ENCODE peak calls at places on chromosomes 11 and 22, in four cellular contexts. S is WERI-Rb-1, R is cardiac fibroblast, Y is adrenal gland. U is an unnamed sample.
A peak's percentile ranks its signal among the peaks of the same experiment; 100 is the strongest.

GRCh38 chr11:34840736-34841386 is 75.3 kb downstream of the APIP start:
- DNase-seq in S (peak; percentile 37), R (peak; percentile 52), Y (no peak), U (no peak)

GRCh38 chr22:50315289-50316113 is 8.1 kb upstream of the PLXNB2 start:
- DNase-seq in S (no peak), R (no peak), Y (no peak), U (no peak)

GRCh38 chr11:19093976-19094375 is 23.0 kb upstream of the ZDHHC13 start:
- DNase-seq in S (no peak), R (no peak), Y (no peak), U (no peak)

GRCh38 chr11:11847082-11847481 is 5.3 kb downstream of the USP47 start:
- DNase-seq in S (no peak), R (no peak), Y (no peak), U (no peak)

GRCh38 chr22:25475554-25476022 is 88.9 kb upstream of the GRK3 start:
- DNase-seq in S (no peak), R (peak; percentile 27), Y (no peak), U (no peak)

GRCh38 chr11:35035894-35036408 is 103.0 kb upstream of the CD44 start:
- DNase-seq in S (no peak), R (peak; percentile 99), Y (no peak), U (no peak)

GRCh38 chr11:63839508-63840355 is 822 bp downstream of the MARK2 start:
- DNase-seq in S (peak; percentile 25), R (peak; percentile 17), Y (peak; percentile 44), U (no peak)

GRCh38 chr11:61187505-61188130 is 15.7 kb upstream of the PGA3 start:
- DNase-seq in S (peak; percentile 82), R (peak; percentile 85), Y (peak; percentile 68), U (peak; percentile 41)

GRCh38 chr11:3849297-3849874 is 6.1 kb upstream of the STIM1 start:
- DNase-seq in S (no peak), R (peak; percentile 66), Y (no peak), U (no peak)

GRCh38 chr22:39183991-39184585 is 31.6 kb upstream of the CBX7 start:
- DNase-seq in S (no peak), R (peak; percentile 82), Y (no peak), U (no peak)

GRCh38 chr22:37427128-37427710 is at the start of gene ELFN2:
- DNase-seq in S (no peak), R (no peak), Y (no peak), U (no peak)

GRCh38 chr11:362642-363442 is 6.5 kb upstream of the B4GALNT4 start:
- DNase-seq in S (peak; percentile 44), R (no peak), Y (no peak), U (no peak)

GRCh38 chr11:100712618-100713017 is 25.5 kb downstream of the ARHGAP42 start:
- DNase-seq in S (no peak), R (no peak), Y (no peak), U (no peak)

GRCh38 chr11:36156486-36157150 is 132.6 kb downstream of the COMMD9 start:
- DNase-seq in S (no peak), R (peak; percentile 84), Y (no peak), U (no peak)

GRCh38 chr11:117179048-117179999 is 781 bp downstream of the SIDT2 start:
- DNase-seq in S (no peak), R (peak; percentile 71), Y (peak; percentile 62), U (no peak)

GRCh38 chr11:862028-862703 is 19.5 kb downstream of the TSPAN4 start:
- DNase-seq in S (peak; percentile 93), R (no peak), Y (no peak), U (no peak)

GRCh38 chr11:534592-535518 is 521 bp downstream of the HRAS start:
- DNase-seq in S (peak; percentile 16), R (peak; percentile 32), Y (peak; percentile 44), U (peak; percentile 25)

GRCh38 chr11:2837096-2837601 is 48.4 kb downstream of the CDKN1C start:
- DNase-seq in S (peak; percentile 97), R (peak; percentile 37), Y (no peak), U (peak; percentile 15)

GRCh38 chr11:118108513-118108912 is 21.8 kb upstream of the SMIM35 start:
- DNase-seq in S (no peak), R (no peak), Y (no peak), U (no peak)

GRCh38 chr11:104338186-104338585 is 174.2 kb upstream of the PDGFD start:
- DNase-seq in S (no peak), R (peak; percentile 21), Y (no peak), U (no peak)

GRCh38 chr11:134572741-134573675 is 161.0 kb upstream of the B3GAT1 start:
- DNase-seq in S (no peak), R (no peak), Y (no peak), U (no peak)

GRCh38 chr11:128717581-128717980 is 23.7 kb downstream of the FLI1 start:
- DNase-seq in S (no peak), R (no peak), Y (no peak), U (no peak)

GRCh38 chr11:33977676-33978075 is 73.9 kb upstream of the CAPRIN1 start:
- DNase-seq in S (no peak), R (no peak), Y (no peak), U (no peak)

GRCh38 chr11:73185680-73186293 is 32.3 kb upstream of the P2RY2 start:
- DNase-seq in S (no peak), R (peak; percentile 94), Y (no peak), U (no peak)

GRCh38 chr11:114563077-114563476 is 3.4 kb upstream of the NXPE1 start:
- DNase-seq in S (no peak), R (peak; percentile 2), Y (no peak), U (no peak)

GRCh38 chr11:102111011-102111786 is 952 bp downstream of the YAP1 start:
- DNase-seq in S (peak; percentile 44), R (peak; percentile 83), Y (peak; percentile 75), U (no peak)

GRCh38 chr11:44003736-44004451 is 43.9 kb upstream of the ACCSL start:
- DNase-seq in S (no peak), R (no peak), Y (peak; percentile 14), U (no peak)

GRCh38 chr11:12278766-12279671 is 98.4 kb upstream of the PARVA start:
- DNase-seq in S (no peak), R (no peak), Y (no peak), U (no peak)

GRCh38 chr11:34027516-34028406 is 23.8 kb upstream of the CAPRIN1 start:
- DNase-seq in S (no peak), R (no peak), Y (no peak), U (no peak)

GRCh38 chr11:2769779-2770555 is 70.2 kb upstream of the KCNQ1OT1 start:
- DNase-seq in S (peak; percentile 3), R (no peak), Y (no peak), U (no peak)

GRCh38 chr11:122808494-122808893 is 29.8 kb upstream of the CRTAM start:
- DNase-seq in S (no peak), R (peak; percentile 63), Y (no peak), U (no peak)

GRCh38 chr11:35893796-35894475 is 49.9 kb upstream of the LDLRAD3 start:
- DNase-seq in S (no peak), R (no peak), Y (no peak), U (no peak)

GRCh38 chr11:9858822-9859221 is 194.9 kb downstream of the SWAP70 start:
- DNase-seq in S (no peak), R (peak; percentile 51), Y (no peak), U (no peak)

GRCh38 chr11:17219016-17219415 is 11.2 kb upstream of the PIK3C2A start:
- DNase-seq in S (peak; percentile 68), R (peak; percentile 23), Y (no peak), U (no peak)

GRCh38 chr11:115455606-115456005 is 48.6 kb downstream of the CADM1 start:
- DNase-seq in S (no peak), R (no peak), Y (no peak), U (no peak)

GRCh38 chr11:107655607-107656006 is 56.2 kb downstream of the SLN start:
- DNase-seq in S (no peak), R (no peak), Y (no peak), U (no peak)
- H3K4me3 ChIP-seq in S (no peak overlapping the region), R (no peak overlapping the region), Y (no peak overlapping the region), U (no peak overlapping the region)

DNA sequence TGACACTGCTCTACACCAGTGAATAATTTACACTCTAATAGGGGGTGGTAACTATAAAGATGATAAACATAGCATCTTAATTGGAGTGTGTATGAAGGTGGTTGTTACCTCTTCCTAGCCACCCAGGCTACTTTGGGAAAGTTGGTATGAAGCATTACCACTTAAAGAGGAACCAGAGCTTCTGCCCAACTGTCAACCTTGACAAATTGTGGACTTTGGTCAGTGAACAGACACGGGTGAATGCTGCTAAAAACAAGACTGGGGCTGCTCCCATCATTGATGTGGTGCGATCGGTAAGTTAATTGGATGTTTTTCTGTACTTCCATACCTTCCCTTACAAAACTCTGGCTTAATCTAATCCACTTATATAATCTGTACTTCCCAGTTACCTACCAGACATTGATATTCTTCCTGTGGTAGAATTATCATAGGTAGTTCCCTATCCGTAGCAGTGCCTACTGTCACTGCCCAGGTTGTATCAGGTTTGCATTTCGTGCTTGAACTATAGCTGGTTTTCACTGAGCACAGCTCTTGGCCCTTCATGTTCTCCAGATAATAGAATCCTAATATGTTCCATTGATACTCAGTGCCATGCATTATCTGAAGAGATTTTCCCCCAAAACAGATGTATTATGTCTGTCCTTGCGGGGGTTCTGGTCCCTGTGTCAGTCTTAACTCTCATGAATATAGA is 2.2 kb downstream of the RPL27A start:
- DNase-seq in S (no peak), R (no peak), Y (no peak), U (no peak)
- H3K4me3 ChIP-seq in S (no peak overlapping the region), R (peak overlapping the region; percentile 98), Y (no peak overlapping the region), U (peak overlapping the region; percentile 91)

DNA sequence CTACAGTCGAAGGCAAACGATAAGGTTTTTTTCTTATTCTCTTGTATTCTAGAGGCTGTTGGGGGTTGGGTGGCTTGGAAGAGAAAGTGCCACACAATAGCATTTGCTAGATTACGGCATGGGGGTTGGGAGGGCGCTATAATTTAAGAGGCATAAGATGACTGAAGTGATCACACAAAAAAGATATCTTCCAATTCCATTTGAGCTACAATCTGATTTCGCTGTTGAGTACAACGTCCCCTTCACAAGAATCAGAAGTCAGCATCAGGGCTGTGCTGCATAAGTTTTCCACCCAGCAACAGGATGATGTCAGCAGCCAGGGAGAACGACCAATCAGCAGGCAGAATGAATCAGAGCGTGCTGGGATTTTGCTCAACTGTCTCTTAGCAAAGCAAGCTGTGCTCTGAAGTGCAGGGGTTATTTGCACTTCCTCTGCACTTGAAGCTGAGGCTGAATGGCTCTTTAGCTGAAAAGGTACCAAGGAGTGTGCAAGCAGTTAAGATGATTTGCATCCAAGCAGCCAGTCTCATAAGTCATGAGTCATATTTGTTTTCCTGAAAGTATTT is 23.2 kb upstream of the SESN3 start:
- DNase-seq in S (peak; percentile 87), R (peak; percentile 90), Y (peak; percentile 84), U (peak; percentile 89)
- H3K4me3 ChIP-seq in S (peak overlapping the region; percentile 44), R (peak overlapping the region; percentile 36), Y (no peak overlapping the region), U (no peak overlapping the region)

GRCh38 chr22:46062971-46063631 is 86.1 kb upstream of the WNT7B start:
- DNase-seq in S (no peak), R (no peak), Y (no peak), U (no peak)

GRCh38 chr22:46061124-46061410 is 84.1 kb upstream of the WNT7B start:
- DNase-seq in S (no peak), R (no peak), Y (no peak), U (no peak)

GRCh38 chr22:46063861-46064235 is 86.5 kb upstream of the PPARA start:
- DNase-seq in S (no peak), R (peak; percentile 28), Y (no peak), U (peak; percentile 73)

GRCh38 chr22:46061431-46062231 is 84.7 kb upstream of the WNT7B start:
- DNase-seq in S (no peak), R (no peak), Y (no peak), U (no peak)

DNA sequence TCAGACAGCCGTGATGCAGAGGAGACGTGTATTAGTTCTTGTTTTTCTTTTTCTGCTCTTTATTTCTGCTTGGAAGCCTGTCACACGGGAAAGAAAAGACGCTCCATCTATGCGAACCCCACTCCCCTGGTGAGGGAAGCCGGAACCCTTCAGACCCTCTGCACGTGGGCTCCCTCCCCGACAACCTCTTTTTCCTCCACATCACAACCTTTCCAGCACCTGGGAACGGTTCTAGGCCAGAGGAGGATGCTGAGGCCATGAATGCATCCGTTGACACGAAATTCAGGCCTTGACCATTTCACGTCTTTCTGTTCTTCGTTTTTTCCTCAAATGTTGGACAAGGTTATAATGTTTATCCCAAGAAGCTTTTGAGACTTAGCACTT is 85.3 kb upstream of the WNT7B start:
- DNase-seq in S (no peak), R (no peak), Y (no peak), U (no peak)
- H3K4me3 ChIP-seq in S (no peak overlapping the region), R (no peak overlapping the region), Y (no peak overlapping the region), U (peak overlapping the region; percentile 59)

U was measured in LNCaP clone FGC.